ENCODE peak calls at places on chromosomes 6 and 20, in ten cellular contexts. C is A172, G is iris pigment epithelial cell, X is epithelial cell of prostate, E is dorsolateral prefrontal cortex, Z is NCI-H1092 treated with DMSO at 0.1 percent for 48 hours, M is HT1080, B is DND-41, D is WERI-Rb-1, T is iPS-NIHi11. Q is an unnamed sample.

GRCh38 chr6:84870693-84871092 is 106.3 kb upstream of the TBX18 start:
- DNase-seq in C (no peak), G (no peak), X (no peak), E (no peak), Z (no peak), M (no peak), B (no peak), D (no peak), T (no peak), Q (peak)

GRCh38 chr6:32291549-32291948 is 67.7 kb upstream of the NOTCH4 start:
- DNase-seq in C (no peak), G (no peak), X (no peak), E (no peak), Z (no peak), M (no peak), B (no peak), D (no peak), T (no peak), Q (no peak)

GRCh38 chr6:52975580-52975979 is 19.5 kb downstream of the GSTA4 start:
- DNase-seq in C (no peak), G (peak), X (no peak), E (no peak), Z (no peak), M (no peak), B (no peak), D (no peak), T (no peak), Q (peak)

GRCh38 chr6:80165143-80165542 is 58.7 kb downstream of the BCKDHB start:
- DNase-seq in C (peak), G (peak), X (peak), E (no peak), Z (no peak), M (peak), B (no peak), D (no peak), T (no peak), Q (no peak)

GRCh38 chr20:555933-556332 is 12.3 kb upstream of the CSNK2A1 start:
- DNase-seq in C (peak), G (no peak), X (no peak), E (no peak), Z (peak), M (no peak), B (no peak), D (peak), T (no peak), Q (peak)

GRCh38 chr6:31467151-31467550 is 30.8 kb upstream of the MICB start:
- DNase-seq in C (no peak), G (no peak), X (no peak), E (no peak), Z (no peak), M (no peak), B (no peak), D (no peak), T (no peak), Q (peak)

GRCh38 chr6:74969591-74970267 is 236.1 kb downstream of the COL12A1 start:
- DNase-seq in C (no peak), G (peak), X (no peak), E (no peak), Z (no peak), M (no peak), B (no peak), D (no peak), T (no peak), Q (no peak)

GRCh38 chr20:12847862-12848261 is 160.9 kb upstream of the SPTLC3 start:
- DNase-seq in C (peak), G (peak), X (peak), E (no peak), Z (no peak), M (no peak), B (no peak), D (no peak), T (peak), Q (no peak)

GRCh38 chr20:47167846-47168245 is 188.7 kb downstream of the ZMYND8 start:
- DNase-seq in C (no peak), G (no peak), X (no peak), E (no peak), Z (no peak), M (no peak), B (no peak), D (no peak), T (peak), Q (peak)

GRCh38 chr20:40393680-40394079 is 295.4 kb downstream of the MAFB start:
- DNase-seq in C (no peak), G (no peak), X (no peak), E (no peak), Z (no peak), M (no peak), B (no peak), D (no peak), T (no peak), Q (no peak)

GRCh38 chr20:13990465-13990864 is at the start of gene SEL1L2:
- DNase-seq in C (no peak), G (no peak), X (no peak), E (no peak), Z (peak), M (peak), B (no peak), D (peak), T (peak), Q (peak)

GRCh38 chr20:2248837-2249236 is 47.0 kb upstream of the TGM3 start:
- DNase-seq in C (no peak), G (no peak), X (no peak), E (no peak), Z (no peak), M (no peak), B (no peak), D (no peak), T (no peak), Q (no peak)

GRCh38 chr6:63516186-63516944 is 55.9 kb upstream of the LOC128125822 start:
- DNase-seq in C (no peak), G (no peak), X (no peak), E (no peak), Z (no peak), M (peak), B (no peak), D (no peak), T (no peak), Q (no peak)

GRCh38 chr6:149919834-149920225 is 3.1 kb downstream of the RAET1G start:
- DNase-seq in C (no peak), G (no peak), X (no peak), E (no peak), Z (no peak), M (no peak), B (no peak), D (no peak), T (no peak), Q (no peak)

GRCh38 chr6:29924731-29925130 is 17.6 kb upstream of the HLA-A start:
- DNase-seq in C (peak), G (no peak), X (no peak), E (no peak), Z (no peak), M (peak), B (no peak), D (no peak), T (no peak), Q (peak)

GRCh38 chr6:159608961-159609673 is 83.9 kb downstream of the SOD2 start:
- DNase-seq in C (peak), G (peak), X (peak), E (no peak), Z (no peak), M (peak), B (no peak), D (peak), T (peak), Q (peak)

GRCh38 chr6:88882536-88882935 is 80.9 kb downstream of the RNGTT start:
- DNase-seq in C (no peak), G (no peak), X (no peak), E (no peak), Z (no peak), M (no peak), B (no peak), D (no peak), T (peak), Q (no peak)

GRCh38 chr6:48074368-48074767 is 36.6 kb downstream of the PTCHD4 start:
- DNase-seq in C (no peak), G (no peak), X (no peak), E (no peak), Z (no peak), M (no peak), B (no peak), D (no peak), T (no peak), Q (peak)

GRCh38 chr6:143629104-143630080 is 48.4 kb upstream of the PHACTR2 start:
- DNase-seq in C (no peak), G (no peak), X (no peak), E (no peak), Z (no peak), M (no peak), B (no peak), D (no peak), T (no peak), Q (no peak)

GRCh38 chr6:106975699-106976032 is 1.1 kb upstream of the CD24 start:
- DNase-seq in C (no peak), G (no peak), X (no peak), E (no peak), Z (peak), M (no peak), B (no peak), D (no peak), T (peak), Q (peak)

GRCh38 chr6:167984144-167984719 is 13.2 kb upstream of the KIF25 start:
- DNase-seq in C (no peak), G (no peak), X (no peak), E (no peak), Z (no peak), M (no peak), B (no peak), D (no peak), T (no peak), Q (no peak)

GRCh38 chr6:48280035-48280434 is 169.0 kb upstream of the PTCHD4 start:
- DNase-seq in C (no peak), G (no peak), X (no peak), E (no peak), Z (no peak), M (no peak), B (no peak), D (no peak), T (no peak), Q (no peak)

GRCh38 chr6:116370717-116371383 is at the start of gene DSE:
- DNase-seq in C (peak), G (peak), X (peak), E (peak), Z (peak), M (peak), B (peak), D (peak), T (peak), Q (peak)

GRCh38 chr6:157762636-157763035 is 60.4 kb upstream of the SNX9 start:
- DNase-seq in C (no peak), G (no peak), X (no peak), E (no peak), Z (no peak), M (no peak), B (peak), D (no peak), T (no peak), Q (peak)

GRCh38 chr6:4113623-4114022 is 21.8 kb downstream of the ECI2 start:
- DNase-seq in C (no peak), G (peak), X (no peak), E (no peak), Z (no peak), M (no peak), B (no peak), D (no peak), T (no peak), Q (no peak)

GRCh38 chr6:7726416-7727149 is 684 bp downstream of the BMP6 start:
- DNase-seq in C (no peak), G (no peak), X (no peak), E (peak), Z (peak), M (peak), B (no peak), D (peak), T (peak), Q (peak)

GRCh38 chr6:29909995-29910394 is 32.3 kb upstream of the HLA-A start:
- DNase-seq in C (peak), G (no peak), X (no peak), E (no peak), Z (no peak), M (no peak), B (no peak), D (no peak), T (no peak), Q (no peak)

GRCh38 chr6:140203611-140204553 is 829.4 kb upstream of the CITED2 start:
- DNase-seq in C (peak), G (peak), X (no peak), E (no peak), Z (peak), M (peak), B (no peak), D (no peak), T (no peak), Q (no peak)

GRCh38 chr6:104332407-104332806 is 527.3 kb downstream of the HACE1 start:
- DNase-seq in C (no peak), G (no peak), X (no peak), E (no peak), Z (no peak), M (no peak), B (no peak), D (no peak), T (no peak), Q (no peak)

GRCh38 chr6:166251196-166251595 is 57.0 kb downstream of the PRR18 start:
- DNase-seq in C (no peak), G (no peak), X (no peak), E (no peak), Z (no peak), M (no peak), B (peak), D (no peak), T (no peak), Q (no peak)